ENCODE peak calls at places on chromosomes 7 and 10, in five cellular contexts. B, J, S, F and I are unnamed samples.
A peak's percentile ranks its signal among the peaks of the same experiment; 100 is the strongest.

GRCh38 chr7:116034411-116034810 is 3.8 kb upstream of the TFEC start:
- DNase-seq in B (no peak), J (no peak), S (no peak), F (no peak), I (no peak)

GRCh38 chr10:58044072-58044471 is 223.6 kb downstream of the IPMK start:
- DNase-seq in B (peak; percentile 84), J (no peak), S (no peak), F (no peak), I (no peak)

GRCh38 chr7:159048656-159049055 is 96.0 kb downstream of the VIPR2 start:
- DNase-seq in B (no peak), J (peak; percentile 14), S (no peak), F (no peak), I (no peak)

GRCh38 chr10:3071405-3072198 is 4.3 kb downstream of the PFKP start:
- DNase-seq in B (peak; percentile 91), J (no peak), S (peak; percentile 74), F (no peak), I (no peak)

GRCh38 chr7:101308245-101309085 is 13.1 kb downstream of the IFT22 start:
- DNase-seq in B (peak; percentile 33), J (peak; percentile 86), S (no peak), F (no peak), I (peak; percentile 49)

GRCh38 chr10:66752714-66753113 is 173.1 kb upstream of the LRRTM3 start:
- DNase-seq in B (peak; percentile 29), J (no peak), S (no peak), F (no peak), I (no peak)

GRCh38 chr7:157271315-157271990 is 65.4 kb upstream of the DNAJB6 start:
- DNase-seq in B (peak; percentile 44), J (no peak), S (no peak), F (no peak), I (no peak)

GRCh38 chr7:141585592-141586510 is 34.6 kb downstream of the AGK start:
- DNase-seq in B (peak; percentile 97), J (no peak), S (peak; percentile 79), F (no peak), I (no peak)

GRCh38 chr10:99461230-99461629 is 30.8 kb upstream of the GOT1 start:
- DNase-seq in B (peak; percentile 7), J (no peak), S (no peak), F (no peak), I (no peak)

GRCh38 chr10:32141018-32141807 is 85.0 kb upstream of the KIF5B start:
- DNase-seq in B (no peak), J (no peak), S (no peak), F (no peak), I (no peak)

GRCh38 chr10:102322914-102323313 is 72.6 kb upstream of the NFKB2 start:
- DNase-seq in B (peak; percentile 50), J (no peak), S (no peak), F (peak; percentile 26), I (no peak)

GRCh38 chr7:138370956-138371355 is 89.1 kb upstream of the TRIM24 start:
- DNase-seq in B (no peak), J (no peak), S (no peak), F (no peak), I (no peak)

GRCh38 chr10:132571565-132572544 is 34.3 kb downstream of the INPP5A start:
- DNase-seq in B (peak; percentile 87), J (no peak), S (peak; percentile 23), F (peak; percentile 42), I (no peak)
- TF ChIP-seq CTCF in B (no peak), J (peak; percentile 9), S (peak; percentile 2), F (no peak), I (no peak)

DNA sequence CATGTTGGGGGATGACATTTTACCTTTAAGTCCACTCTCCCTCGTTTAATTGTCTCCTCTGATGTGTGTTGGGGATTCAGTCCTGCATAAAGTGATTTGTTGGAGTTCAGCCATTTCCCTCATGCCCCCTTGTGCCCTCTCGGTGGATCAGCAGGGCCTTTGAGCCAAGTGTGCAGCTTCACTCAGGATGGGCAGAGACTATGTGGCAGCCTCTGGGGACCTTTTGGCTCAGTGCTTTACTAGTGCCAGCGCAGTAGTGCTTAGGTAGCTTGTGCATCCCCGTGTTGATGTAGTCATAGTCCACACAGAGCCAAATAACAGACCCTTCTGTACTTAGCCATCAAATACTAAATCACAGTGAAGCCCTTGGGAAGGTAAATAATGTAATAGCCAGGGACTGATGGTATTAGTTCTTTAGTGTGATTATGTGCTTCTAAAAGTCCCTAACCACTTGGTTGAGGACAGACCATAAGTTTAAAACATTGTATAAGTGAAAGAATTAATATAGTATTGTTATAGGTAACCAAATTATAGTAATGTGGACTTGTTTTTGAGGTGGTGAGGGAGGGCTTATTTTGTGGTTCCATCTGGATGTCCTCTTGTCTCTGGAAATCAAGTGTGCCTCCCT is 11.4 kb downstream of the BUB3 start:
- DNase-seq in B (no peak), J (no peak), S (no peak), F (no peak), I (no peak)
- TF ChIP-seq CTCF in B (peak; percentile 7), J (no peak), S (peak; percentile 44), F (no peak), I (no peak)

GRCh38 chr7:28536259-28536658 is 123.9 kb downstream of the CREB5 start:
- DNase-seq in B (peak; percentile 21), J (no peak), S (peak; percentile 38), F (no peak), I (peak; percentile 5)
- TF ChIP-seq CTCF in B (peak; percentile 50), J (no peak), S (peak; percentile 76), F (no peak), I (peak; percentile 56)

DNA sequence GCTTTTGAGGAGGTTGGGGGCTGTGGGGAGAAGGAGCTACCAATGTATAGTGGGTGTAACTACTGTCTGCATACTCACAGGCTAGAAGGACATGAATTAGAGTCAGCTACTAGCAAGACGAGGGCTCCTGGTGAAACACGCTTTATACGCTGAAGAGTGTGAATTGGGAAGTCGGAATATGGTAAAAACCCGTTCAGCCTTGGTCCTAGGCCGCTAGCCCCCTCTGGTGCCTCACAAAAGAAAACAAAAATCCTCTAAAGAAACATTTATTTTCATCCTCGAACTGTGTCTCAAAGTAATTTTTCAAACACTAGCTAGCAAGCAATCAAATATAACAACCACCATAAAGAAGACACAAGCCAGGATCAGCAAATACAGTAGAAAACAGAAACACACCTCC is 338.1 kb upstream of the SEMA3C start:
- DNase-seq in B (no peak), J (no peak), S (no peak), F (no peak), I (peak; percentile 14)
- TF ChIP-seq CTCF in B (peak; percentile 12), J (no peak), S (peak; percentile 44), F (no peak), I (peak; percentile 47)

DNA sequence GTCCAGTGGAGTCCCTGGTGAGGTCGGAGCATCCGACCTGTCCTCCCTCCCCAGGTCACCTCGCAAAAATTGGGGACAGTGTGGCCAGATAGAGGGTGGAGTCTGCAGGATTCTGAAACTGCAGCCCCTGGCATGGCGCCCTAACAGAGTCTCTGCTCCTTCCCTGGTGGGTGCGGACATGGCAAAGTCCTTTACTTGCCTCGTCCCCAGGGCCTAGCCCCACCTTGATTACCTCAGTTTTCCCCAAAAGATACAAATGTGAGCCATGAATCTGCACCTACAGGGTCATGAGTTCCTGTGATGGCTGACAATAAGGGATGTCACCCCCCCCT is 47.7 kb downstream of the NPVF start:
- DNase-seq in B (no peak), J (no peak), S (no peak), F (no peak), I (no peak)
- TF ChIP-seq CTCF in B (no peak), J (no peak), S (no peak), F (peak; percentile 27), I (no peak)

DNA sequence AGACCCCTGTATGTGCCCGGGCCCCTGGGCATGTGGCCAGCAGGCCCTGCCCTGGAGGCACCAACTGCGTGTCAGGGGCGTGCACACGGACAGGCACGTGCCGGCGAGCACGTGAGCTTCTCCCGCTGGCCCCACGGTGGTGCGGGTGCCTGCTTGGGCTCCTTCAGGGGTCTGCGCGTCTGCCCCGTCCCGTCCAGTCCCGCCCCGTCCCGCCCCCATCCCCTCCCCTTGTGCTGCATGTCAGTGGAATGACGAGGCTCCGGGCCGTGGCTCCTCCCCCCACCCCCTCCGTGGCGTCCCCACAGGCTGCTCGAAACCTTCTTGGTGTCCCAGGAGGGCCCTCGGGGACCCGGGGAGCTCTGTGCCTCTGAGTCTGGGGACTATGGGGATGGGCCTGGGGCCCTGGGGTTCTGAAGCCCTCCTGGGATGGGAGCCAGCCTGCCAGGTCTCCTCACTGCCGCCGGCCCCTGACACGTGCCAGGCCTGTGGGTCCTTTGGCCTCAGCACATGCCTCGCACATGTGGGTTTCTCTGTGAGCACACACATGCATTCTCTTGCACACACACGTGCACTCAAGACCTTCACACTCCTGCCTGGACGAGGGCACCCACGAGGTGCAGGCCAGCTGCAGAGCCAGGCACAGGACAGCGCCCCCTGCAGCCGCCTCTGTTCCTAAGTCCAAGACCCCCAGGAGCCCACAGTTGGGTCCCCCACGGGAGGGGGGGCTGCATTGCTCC is 27.5 kb upstream of the AMZ1 start:
- DNase-seq in B (no peak), J (no peak), S (no peak), F (no peak), I (no peak)
- TF ChIP-seq CTCF in B (peak; percentile 57), J (no peak), S (peak; percentile 57), F (no peak), I (no peak)

GRCh38 chr7:40761757-40762342 is 627.0 kb downstream of the SUGCT start:
- DNase-seq in B (peak; percentile 27), J (no peak), S (no peak), F (no peak), I (no peak)
- TF ChIP-seq CTCF in B (peak; percentile 35), J (no peak), S (peak; percentile 17), F (no peak), I (no peak)

GRCh38 chr10:44516941-44517340 is 132.0 kb upstream of the CXCL12 start:
- DNase-seq in B (no peak), J (no peak), S (no peak), F (no peak), I (no peak)

GRCh38 chr10:44512345-44513095 is 127.6 kb upstream of the CXCL12 start:
- DNase-seq in B (no peak), J (no peak), S (no peak), F (no peak), I (no peak)

GRCh38 chr10:44513592-44513991 is 128.7 kb upstream of the CXCL12 start:
- DNase-seq in B (peak; percentile 10), J (no peak), S (no peak), F (no peak), I (no peak)

GRCh38 chr10:44520651-44521050 is 135.8 kb upstream of the CXCL12 start:
- DNase-seq in B (no peak), J (no peak), S (no peak), F (no peak), I (no peak)

GRCh38 chr10:44517635-44518034 is 132.7 kb upstream of the CXCL12 start:
- DNase-seq in B (no peak), J (no peak), S (no peak), F (no peak), I (no peak)
- TF ChIP-seq CTCF in B (peak; percentile 29), J (no peak), S (peak; percentile 45), F (no peak), I (peak; percentile 31)